ENCODE peak calls at places on chromosomes 6 and 20, in seven cellular contexts. U, G, H, E, F, Q and V are unnamed samples.

GRCh38 chr6:138821519-138821918 is 25.6 kb downstream of the ECT2L start:
- DNase-seq in Q (no peak), G (no peak), F (no peak), H (no peak), U (no peak), E (no peak), V (no peak)

GRCh38 chr6:56891754-56892153 is 63.2 kb upstream of the BEND6 start:
- DNase-seq in H (no peak), U (no peak), F (no peak), Q (peak; percentile 68), G (peak; percentile 30), E (no peak), V (no peak)

GRCh38 chr6:120903836-120904235 is 430.4 kb downstream of the TBC1D32 start:
- DNase-seq in H (no peak), Q (no peak), G (no peak), E (no peak), F (no peak), U (no peak), V (no peak)

GRCh38 chr6:35078226-35078850 is 62.8 kb downstream of the TCP11 start:
- DNase-seq in U (no peak), F (no peak), Q (no peak), G (no peak), H (no peak), E (no peak), V (peak; percentile 50)

GRCh38 chr6:81734081-81734480 is 18.4 kb downstream of the TENT5A start:
- DNase-seq in Q (no peak), G (no peak), U (no peak), E (peak; percentile 29), F (no peak), H (no peak), V (no peak)

GRCh38 chr20:4820833-4821518 is 99.3 kb downstream of the PRND start:
- DNase-seq in H (no peak), G (peak; percentile 90), U (peak; percentile 93), Q (no peak), E (peak; percentile 57), F (peak; percentile 77), V (peak; percentile 58)

GRCh38 chr20:57713505-57713903 is 3.7 kb upstream of the PMEPA1 start:
- DNase-seq in U (no peak), G (peak; percentile 37), E (no peak), F (no peak), H (no peak), Q (no peak), V (no peak)

GRCh38 chr6:107509506-107509905 is 19.6 kb downstream of the SOBP start:
- DNase-seq in U (no peak), H (no peak), Q (no peak), F (no peak), G (no peak), E (peak; percentile 54), V (no peak)

GRCh38 chr20:19850190-19850533 is 92.1 kb downstream of the RIN2 start:
- DNase-seq in Q (peak; percentile 16), U (peak; percentile 74), E (no peak), H (no peak), G (no peak), F (peak; percentile 24), V (no peak)

GRCh38 chr20:63544241-63544957 is 3.1 kb downstream of the SRMS start:
- DNase-seq in Q (no peak), G (no peak), H (no peak), F (no peak), U (no peak), E (no peak), V (no peak)

GRCh38 chr6:8276148-8276547 is 159.2 kb downstream of the SLC35B3 start:
- DNase-seq in Q (no peak), F (no peak), H (no peak), E (no peak), G (no peak), U (no peak), V (no peak)

GRCh38 chr6:110366241-110366640 is 8.1 kb upstream of the METTL24 start:
- DNase-seq in H (no peak), Q (no peak), E (no peak), G (no peak), F (no peak), U (no peak), V (no peak)

GRCh38 chr6:61842005-61842404 is 444.0 kb downstream of the KHDRBS2 start:
- DNase-seq in E (peak; percentile 74), H (no peak), G (no peak), F (no peak), Q (no peak), U (no peak), V (no peak)

GRCh38 chr20:33164763-33165095 is 3.2 kb upstream of the BPIFA2 start:
- DNase-seq in G (no peak), Q (peak; percentile 74), F (no peak), E (no peak), U (no peak), H (no peak), V (no peak)

GRCh38 chr20:19911810-19912382 is 105.3 kb upstream of the NAA20 start:
- DNase-seq in F (no peak), E (peak; percentile 68), Q (no peak), G (no peak), H (no peak), U (no peak), V (no peak)

GRCh38 chr20:38833857-38834164 is 28.3 kb downstream of the PPP1R16B start:
- DNase-seq in F (no peak), H (no peak), U (no peak), Q (no peak), G (no peak), E (no peak), V (no peak)

GRCh38 chr20:4910951-4911350 is 90.4 kb downstream of the SLC23A2 start:
- DNase-seq in Q (no peak), U (no peak), G (no peak), H (no peak), E (no peak), F (no peak), V (no peak)

GRCh38 chr6:119922814-119923213 is 573.3 kb upstream of the MAN1A1 start:
- DNase-seq in F (no peak), H (no peak), U (no peak), G (no peak), Q (no peak), E (no peak), V (no peak)

GRCh38 chr20:17808357-17808756 is 108.6 kb downstream of the BANF2 start:
- DNase-seq in H (no peak), F (no peak), G (peak; percentile 64), E (no peak), Q (no peak), U (no peak), V (peak; percentile 69)